ENCODE peak calls at places on chromosomes 5 and 9, in five cellular contexts. One of them, this sample, is unnamed.

GRCh38 chr5:137273511-137273910 is 225.6 kb downstream of the SPOCK1 start:
- DNase-seq in CD8-positive, alpha-beta memory T cell: no peak
- DNase-seq in heart left ventricle: no peak
- DNase-seq in MM.1S: no peak
- DNase-seq in heart right ventricle: no peak
- DNase-seq in this sample: no peak

GRCh38 chr9:131610231-131610761 is 65.0 kb downstream of the PRRT1B start:
- DNase-seq in CD8-positive, alpha-beta memory T cell: no peak
- DNase-seq in heart left ventricle: peak; percentile 59
- DNase-seq in MM.1S: no peak
- DNase-seq in heart right ventricle: peak; percentile 47
- DNase-seq in this sample: no peak

GRCh38 chr9:94199776-94200175 is 59.3 kb upstream of the ZNF169 start:
- DNase-seq in CD8-positive, alpha-beta memory T cell: no peak
- DNase-seq in heart left ventricle: no peak
- DNase-seq in MM.1S: no peak
- DNase-seq in heart right ventricle: no peak
- DNase-seq in this sample: no peak

GRCh38 chr9:93209097-93209496 is 25.2 kb downstream of the WNK2 start:
- DNase-seq in CD8-positive, alpha-beta memory T cell: no peak
- DNase-seq in heart left ventricle: no peak
- DNase-seq in MM.1S: no peak
- DNase-seq in heart right ventricle: no peak
- DNase-seq in this sample: no peak

GRCh38 chr5:93894471-93895354 is 153.3 kb upstream of the POU5F2 start:
- DNase-seq in CD8-positive, alpha-beta memory T cell: no peak
- DNase-seq in heart left ventricle: no peak
- DNase-seq in MM.1S: no peak
- DNase-seq in heart right ventricle: no peak
- DNase-seq in this sample: no peak

GRCh38 chr5:141800629-141801028 is 77.6 kb downstream of the PCDH1 start:
- DNase-seq in CD8-positive, alpha-beta memory T cell: no peak
- DNase-seq in heart left ventricle: no peak
- DNase-seq in MM.1S: no peak
- DNase-seq in heart right ventricle: no peak
- DNase-seq in this sample: no peak

GRCh38 chr5:169978744-169979143 is 1.6 kb downstream of the INSYN2B start:
- DNase-seq in CD8-positive, alpha-beta memory T cell: no peak
- DNase-seq in heart left ventricle: no peak
- DNase-seq in MM.1S: no peak
- DNase-seq in heart right ventricle: no peak
- DNase-seq in this sample: no peak

GRCh38 chr5:159030357-159030756 is 69.4 kb downstream of the EBF1 start:
- DNase-seq in CD8-positive, alpha-beta memory T cell: no peak
- DNase-seq in heart left ventricle: no peak
- DNase-seq in MM.1S: no peak
- DNase-seq in heart right ventricle: no peak
- DNase-seq in this sample: no peak

GRCh38 chr5:10726913-10727517 is 34.0 kb downstream of the DAP start:
- DNase-seq in CD8-positive, alpha-beta memory T cell: no peak
- DNase-seq in heart left ventricle: no peak
- DNase-seq in MM.1S: no peak
- DNase-seq in heart right ventricle: no peak
- DNase-seq in this sample: no peak

GRCh38 chr5:131974956-131975726 is 29.7 kb upstream of the MEIKIN start:
- DNase-seq in CD8-positive, alpha-beta memory T cell: peak; percentile 41
- DNase-seq in heart left ventricle: no peak
- DNase-seq in MM.1S: no peak
- DNase-seq in heart right ventricle: no peak
- DNase-seq in this sample: no peak

GRCh38 chr5:37668524-37669047 is 171.3 kb downstream of the GDNF start:
- DNase-seq in CD8-positive, alpha-beta memory T cell: no peak
- DNase-seq in heart left ventricle: peak; percentile 62
- DNase-seq in MM.1S: no peak
- DNase-seq in heart right ventricle: peak; percentile 54
- DNase-seq in this sample: peak; percentile 76

GRCh38 chr5:9898319-9898718 is 268.2 kb upstream of the TAS2R1 start:
- DNase-seq in CD8-positive, alpha-beta memory T cell: no peak
- DNase-seq in heart left ventricle: no peak
- DNase-seq in MM.1S: no peak
- DNase-seq in heart right ventricle: no peak
- DNase-seq in this sample: peak; percentile 30

GRCh38 chr5:37767251-37767650 is 72.6 kb downstream of the GDNF start:
- DNase-seq in CD8-positive, alpha-beta memory T cell: no peak
- DNase-seq in heart left ventricle: no peak
- DNase-seq in MM.1S: no peak
- DNase-seq in heart right ventricle: no peak
- DNase-seq in this sample: no peak

GRCh38 chr5:122182491-122182921 is 53.2 kb downstream of the ZNF474 start:
- DNase-seq in CD8-positive, alpha-beta memory T cell: no peak
- DNase-seq in heart left ventricle: peak; percentile 49
- DNase-seq in MM.1S: no peak
- DNase-seq in heart right ventricle: peak; percentile 44
- DNase-seq in this sample: peak; percentile 44

GRCh38 chr5:160423025-160423554 is 1.4 kb downstream of the PTTG1 start:
- DNase-seq in CD8-positive, alpha-beta memory T cell: no peak
- DNase-seq in heart left ventricle: no peak
- DNase-seq in MM.1S: no peak
- DNase-seq in heart right ventricle: no peak
- DNase-seq in this sample: no peak

GRCh38 chr5:146745937-146746577 is 132.5 kb downstream of the PPP2R2B start:
- DNase-seq in CD8-positive, alpha-beta memory T cell: no peak
- DNase-seq in heart left ventricle: no peak
- DNase-seq in MM.1S: no peak
- DNase-seq in heart right ventricle: no peak
- DNase-seq in this sample: no peak

GRCh38 chr9:5714501-5715401 is 85.8 kb downstream of the RIC1 start:
- DNase-seq in CD8-positive, alpha-beta memory T cell: no peak
- DNase-seq in heart left ventricle: no peak
- DNase-seq in MM.1S: no peak
- DNase-seq in heart right ventricle: no peak
- DNase-seq in this sample: no peak

GRCh38 chr9:114037961-114038723 is 40.0 kb downstream of the AMBP start:
- DNase-seq in CD8-positive, alpha-beta memory T cell: no peak
- DNase-seq in heart left ventricle: no peak
- DNase-seq in MM.1S: no peak
- DNase-seq in heart right ventricle: no peak
- DNase-seq in this sample: peak; percentile 24

GRCh38 chr9:106862946-106863740 is at the start of gene ZNF462:
- DNase-seq in CD8-positive, alpha-beta memory T cell: no peak
- DNase-seq in heart left ventricle: peak; percentile 68
- DNase-seq in MM.1S: peak; percentile 13
- DNase-seq in heart right ventricle: peak; percentile 44
- DNase-seq in this sample: peak; percentile 38

GRCh38 chr5:90997082-90997481 is 386.0 kb downstream of the ARRDC3 start:
- DNase-seq in CD8-positive, alpha-beta memory T cell: no peak
- DNase-seq in heart left ventricle: no peak
- DNase-seq in MM.1S: no peak
- DNase-seq in heart right ventricle: no peak
- DNase-seq in this sample: no peak

GRCh38 chr9:70466976-70467551 is 52.6 kb upstream of the KLF9 start:
- DNase-seq in CD8-positive, alpha-beta memory T cell: no peak
- DNase-seq in heart left ventricle: no peak
- DNase-seq in MM.1S: no peak
- DNase-seq in heart right ventricle: no peak
- DNase-seq in this sample: no peak

GRCh38 chr9:96457266-96457665 is 7.3 kb downstream of the HABP4 start:
- DNase-seq in CD8-positive, alpha-beta memory T cell: no peak
- DNase-seq in heart left ventricle: no peak
- DNase-seq in MM.1S: no peak
- DNase-seq in heart right ventricle: no peak
- DNase-seq in this sample: no peak

GRCh38 chr5:143913008-143913752 is 101.2 kb downstream of the HMHB1 start:
- DNase-seq in CD8-positive, alpha-beta memory T cell: no peak
- DNase-seq in heart left ventricle: no peak
- DNase-seq in MM.1S: no peak
- DNase-seq in heart right ventricle: no peak
- DNase-seq in this sample: no peak

GRCh38 chr5:67037171-67037570 is 159.4 kb downstream of the CD180 start:
- DNase-seq in CD8-positive, alpha-beta memory T cell: no peak
- DNase-seq in heart left ventricle: no peak
- DNase-seq in MM.1S: no peak
- DNase-seq in heart right ventricle: no peak
- DNase-seq in this sample: no peak

GRCh38 chr5:96121362-96121761 is 159.7 kb upstream of the ELL2 start:
- DNase-seq in CD8-positive, alpha-beta memory T cell: no peak
- DNase-seq in heart left ventricle: no peak
- DNase-seq in MM.1S: no peak
- DNase-seq in heart right ventricle: no peak
- DNase-seq in this sample: no peak

DNA sequence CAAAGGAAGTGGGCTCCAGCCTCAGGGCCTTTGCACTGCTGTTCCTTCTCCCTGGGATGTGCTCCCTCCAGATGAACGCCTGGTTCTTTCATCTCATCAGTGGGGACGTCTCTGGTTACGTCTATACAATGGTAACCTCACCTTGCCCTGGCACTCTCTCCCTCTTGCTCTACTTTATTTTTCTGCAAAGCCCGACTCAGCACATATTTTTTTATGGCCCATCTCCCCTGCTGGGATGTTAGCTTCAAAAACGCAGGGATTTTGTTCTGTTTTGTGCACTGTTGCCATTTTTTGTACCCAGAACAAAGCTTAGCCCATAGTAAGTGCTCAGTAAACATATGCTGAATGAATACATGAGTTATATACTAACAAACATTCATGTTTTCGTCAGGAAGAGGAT is 37.5 kb downstream of the PTPN3 start:
- DNase-seq in CD8-positive, alpha-beta memory T cell: no peak
- DNase-seq in heart left ventricle: no peak
- DNase-seq in MM.1S: no peak
- DNase-seq in heart right ventricle: no peak
- DNase-seq in this sample: no peak
- H3K4me1 ChIP-seq in CD8-positive, alpha-beta memory T cell: no peaks in the 10 kb centered on the region
- H3K4me1 ChIP-seq in heart left ventricle: no peaks in the 10 kb centered on the region
- H3K4me1 ChIP-seq in MM.1S: no peaks in the 10 kb centered on the region
- H3K4me1 ChIP-seq in heart right ventricle: no peaks in the 10 kb centered on the region
- H3K4me1 ChIP-seq in this sample: no peaks in the 10 kb centered on the region

DNA sequence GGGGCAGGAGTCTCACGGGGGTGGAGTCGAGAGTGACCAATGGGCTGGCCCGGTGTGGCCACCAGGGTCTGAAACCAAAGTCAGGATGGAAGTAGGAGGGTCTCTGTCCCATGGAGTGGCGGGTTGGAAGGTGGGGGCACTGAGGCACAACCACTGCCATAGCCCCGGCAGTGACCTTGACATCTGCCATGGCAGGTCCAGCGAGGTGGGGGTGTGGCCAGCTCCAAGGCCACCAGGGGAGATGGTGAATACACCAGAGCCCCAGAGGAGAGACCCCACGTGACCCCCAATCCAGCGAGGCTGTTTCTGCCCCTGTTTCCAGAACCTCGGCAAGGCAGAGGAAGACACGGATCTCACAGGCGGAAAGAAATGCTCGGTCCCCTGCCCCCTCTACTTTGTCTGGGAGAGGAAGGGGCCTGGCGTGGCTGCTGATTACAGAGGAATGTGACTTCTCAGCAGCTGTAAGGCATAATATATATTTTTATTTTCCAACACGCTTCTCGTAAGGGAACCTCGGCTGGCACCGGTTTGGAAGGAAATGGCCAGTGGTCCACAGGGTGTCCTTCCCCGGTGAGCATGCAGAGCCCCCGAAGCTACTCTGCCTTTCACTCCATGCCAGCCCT is 105.7 kb upstream of the SARDH start:
- DNase-seq in CD8-positive, alpha-beta memory T cell: no peak
- DNase-seq in heart left ventricle: no peak
- DNase-seq in MM.1S: no peak
- DNase-seq in heart right ventricle: no peak
- DNase-seq in this sample: no peak
- H3K27ac ChIP-seq in CD8-positive, alpha-beta memory T cell: no peak overlapping the region
- H3K27ac ChIP-seq in heart left ventricle: no peak overlapping the region
- H3K27ac ChIP-seq in MM.1S: no peak overlapping the region
- H3K27ac ChIP-seq in heart right ventricle: no peak overlapping the region
- H3K27ac ChIP-seq in this sample: peak overlapping the region; percentile 91

GRCh38 chr5:128279345-128279744 is 195.8 kb downstream of the SLC12A2 start:
- DNase-seq in CD8-positive, alpha-beta memory T cell: no peak
- DNase-seq in heart left ventricle: no peak
- DNase-seq in MM.1S: no peak
- DNase-seq in heart right ventricle: no peak
- DNase-seq in this sample: no peak
- H3K4me3 ChIP-seq in CD8-positive, alpha-beta memory T cell: no peak overlapping the region
- H3K4me3 ChIP-seq in heart left ventricle: no peak overlapping the region
- H3K4me3 ChIP-seq in MM.1S: no peak overlapping the region
- H3K4me3 ChIP-seq in heart right ventricle: no peak overlapping the region
- H3K4me3 ChIP-seq in this sample: no peak overlapping the region

GRCh38 chr9:97698865-97699264 is 1.7 kb upstream of the XPA start:
- DNase-seq in CD8-positive, alpha-beta memory T cell: no peak
- DNase-seq in heart left ventricle: no peak
- DNase-seq in MM.1S: no peak
- DNase-seq in heart right ventricle: no peak
- DNase-seq in this sample: no peak

GRCh38 chr9:97695390-97695789 is 1.8 kb downstream of the XPA start:
- DNase-seq in CD8-positive, alpha-beta memory T cell: no peak
- DNase-seq in heart left ventricle: no peak
- DNase-seq in MM.1S: no peak
- DNase-seq in heart right ventricle: no peak
- DNase-seq in this sample: no peak

GRCh38 chr9:97696823-97697601 is at the start of gene XPA:
- DNase-seq in CD8-positive, alpha-beta memory T cell: peak; percentile 97
- DNase-seq in heart left ventricle: peak; percentile 98
- DNase-seq in MM.1S: peak; percentile 98
- DNase-seq in heart right ventricle: peak; percentile 97
- DNase-seq in this sample: peak; percentile 96

GRCh38 chr9:97696025-97696822 is 916 bp downstream of the XPA start:
- DNase-seq in CD8-positive, alpha-beta memory T cell: no peak
- DNase-seq in heart left ventricle: no peak
- DNase-seq in MM.1S: peak; percentile 39
- DNase-seq in heart right ventricle: no peak
- DNase-seq in this sample: no peak

GRCh38 chr9:97697837-97698236 is 697 bp upstream of the XPA start:
- DNase-seq in CD8-positive, alpha-beta memory T cell: no peak
- DNase-seq in heart left ventricle: no peak
- DNase-seq in MM.1S: no peak
- DNase-seq in heart right ventricle: no peak
- DNase-seq in this sample: no peak
- H3K4me1 ChIP-seq in CD8-positive, alpha-beta memory T cell: peaks cover 38% of the 10 kb centered on the region
- H3K4me1 ChIP-seq in heart left ventricle: peaks cover 37% of the 10 kb centered on the region
- H3K4me1 ChIP-seq in MM.1S: peaks cover 23% of the 10 kb centered on the region
- H3K4me1 ChIP-seq in heart right ventricle: peaks cover 4% of the 10 kb centered on the region
- H3K4me1 ChIP-seq in this sample: peaks cover 15% of the 10 kb centered on the region

This sample was measured in lung.